ENCODE peak calls at places on chromosomes 12 and 14, in six cellular contexts. I is stimulated activated CD4-positive, alpha-beta T cell treated with anti-CD3 and anti-CD28 coated beads, Interleukin-1b, Interleukin-23, amount 100 ng/mL, for 24 hours; M is HuH-7; B is testis; H is NCI-H510A treated with DMSO at 0.1 percent for 48 hours; Y is Ammon's horn. D is an unnamed sample.

GRCh38 chr14:23569443-23570151 is 2.0 kb upstream of the AP1G2 start:
- DNase-seq in B (no peak), M (no peak), Y (peak), I (no peak), H (peak), D (peak)

GRCh38 chr12:6063379-6063735 is 61.1 kb downstream of the VWF start:
- DNase-seq in B (no peak), M (no peak), I (no peak), H (no peak), Y (no peak), D (no peak)

GRCh38 chr14:35632276-35633071 is 98.5 kb downstream of the INSM2 start:
- DNase-seq in M (no peak), I (no peak), B (no peak), H (no peak), Y (no peak), D (no peak)

GRCh38 chr14:60805881-60806569 is 71.5 kb downstream of the MNAT1 start:
- DNase-seq in B (no peak), M (no peak), Y (no peak), I (no peak), H (no peak), D (no peak)

GRCh38 chr12:32039341-32039740 is 67.3 kb upstream of the BICD1 start:
- DNase-seq in M (no peak), I (no peak), B (peak), H (no peak), Y (no peak), D (no peak)

GRCh38 chr12:19316420-19316819 is 122.9 kb upstream of the AEBP2 start:
- DNase-seq in Y (no peak), M (no peak), B (no peak), H (no peak), I (no peak), D (no peak)

GRCh38 chr12:47383942-47384341 is 304.2 kb upstream of the AMIGO2 start:
- DNase-seq in M (no peak), B (no peak), Y (no peak), I (no peak), H (no peak), D (no peak)

GRCh38 chr12:54005531-54005852 is 3.3 kb upstream of the HOXC8 start:
- DNase-seq in B (no peak), M (no peak), I (no peak), H (no peak), Y (no peak), D (no peak)

GRCh38 chr14:104185916-104186495 is 47.6 kb downstream of the KIF26A start:
- DNase-seq in B (no peak), I (no peak), M (no peak), Y (no peak), H (no peak), D (no peak)

GRCh38 chr12:49389092-49389703 is 21.9 kb downstream of the SPATS2 start:
- DNase-seq in B (peak), M (no peak), I (peak), H (no peak), Y (no peak), D (no peak)

GRCh38 chr12:91630906-91631305 is 448.3 kb upstream of the DCN start:
- DNase-seq in H (no peak), Y (peak), B (no peak), I (no peak), M (no peak), D (no peak)

GRCh38 chr12:12562016-12562483 is 613 bp downstream of the DUSP16 start:
- DNase-seq in I (no peak), H (no peak), B (no peak), M (no peak), Y (peak), D (no peak)

GRCh38 chr12:27105746-27106536 is 23.6 kb upstream of the C12orf71 start:
- DNase-seq in Y (no peak), B (no peak), M (no peak), H (no peak), I (no peak), D (peak)

GRCh38 chr14:24430682-24431568 is 1.2 kb downstream of the KHNYN start:
- DNase-seq in B (peak), H (no peak), M (no peak), Y (no peak), I (no peak), D (no peak)

GRCh38 chr12:60072911-60073310 is 477.1 kb downstream of the SLC16A7 start:
- DNase-seq in I (no peak), M (no peak), B (no peak), H (no peak), Y (no peak), D (no peak)

GRCh38 chr12:66397574-66397973 is 95.3 kb downstream of the HELB start:
- DNase-seq in Y (no peak), H (no peak), I (no peak), M (no peak), B (no peak), D (no peak)

GRCh38 chr12:68374315-68374982 is 42.3 kb upstream of the MDM1 start:
- DNase-seq in I (no peak), H (peak), Y (no peak), B (no peak), M (no peak), D (no peak)

D was measured in HepG2.